ENCODE peak calls at places on chromosomes 13 and 19, in six cellular contexts. G, T, P, A, U and B are unnamed samples.

GRCh38 chr19:6138066-6138465 is 2.6 kb downstream of the ACSBG2 start:
- DNase-seq in G (no peak), T (no peak), P (no peak), A (no peak), U (no peak), B (no peak)

GRCh38 chr13:113672002-113672651 is 5.1 kb downstream of the GRK1 start:
- DNase-seq in G (no peak), T (peak), P (peak), A (no peak), U (no peak), B (peak)

GRCh38 chr19:1274081-1274851 is 1.1 kb upstream of the FAM174C start:
- DNase-seq in G (no peak), T (peak), P (no peak), A (no peak), U (no peak), B (no peak)

GRCh38 chr19:45670670-45671453 is 2.8 kb downstream of the GIPR start:
- DNase-seq in G (peak), T (peak), P (no peak), A (peak), U (peak), B (peak)

GRCh38 chr19:46579286-46579944 is 21.7 kb upstream of the CALM3 start:
- DNase-seq in G (no peak), T (peak), P (no peak), A (no peak), U (no peak), B (peak)

GRCh38 chr19:10091892-10092641 is 6.0 kb downstream of the SHFL start:
- DNase-seq in G (no peak), T (no peak), P (no peak), A (no peak), U (no peak), B (no peak)

GRCh38 chr19:15911599-15912237 is 13.8 kb upstream of the CYP4F2 start:
- DNase-seq in G (no peak), T (no peak), P (no peak), A (no peak), U (no peak), B (no peak)

GRCh38 chr19:24053601-24054000 is 33.4 kb upstream of the ZNF254 start:
- DNase-seq in G (no peak), T (no peak), P (no peak), A (no peak), U (no peak), B (no peak)

GRCh38 chr19:10173527-10173926 is 21.2 kb downstream of the DNMT1 start:
- DNase-seq in G (peak), T (no peak), P (no peak), A (peak), U (no peak), B (no peak)

GRCh38 chr19:13503570-13504235 is 2.6 kb downstream of the CACNA1A start:
- DNase-seq in G (no peak), T (no peak), P (no peak), A (no peak), U (no peak), B (no peak)

GRCh38 chr13:44497801-44498200 is 78.3 kb downstream of the TSC22D1 start:
- DNase-seq in G (no peak), T (no peak), P (no peak), A (no peak), U (no peak), B (no peak)

GRCh38 chr13:113759525-113760137 is 605 bp downstream of the TMEM255B start:
- DNase-seq in G (peak), T (peak), P (no peak), A (no peak), U (no peak), B (no peak)

GRCh38 chr19:21850636-21851255 is 14.8 kb upstream of the ZNF43 start:
- DNase-seq in G (no peak), T (no peak), P (no peak), A (no peak), U (no peak), B (no peak)

GRCh38 chr13:33394294-33394932 is 108.9 kb upstream of the STARD13 start:
- DNase-seq in G (no peak), T (no peak), P (no peak), A (no peak), U (no peak), B (no peak)

GRCh38 chr19:52961981-52962380 is 700 bp downstream of the ZNF816 start:
- DNase-seq in G (no peak), T (no peak), P (no peak), A (no peak), U (no peak), B (no peak)

GRCh38 chr19:41774515-41774980 is 19.2 kb downstream of the CEACAM6 start:
- DNase-seq in G (no peak), T (no peak), P (no peak), A (no peak), U (no peak), B (no peak)

GRCh38 chr19:17101686-17102628 is 26.4 kb downstream of the MYO9B start:
- DNase-seq in G (no peak), T (no peak), P (no peak), A (no peak), U (no peak), B (no peak)

GRCh38 chr19:13024958-13025653 is 29.8 kb downstream of the NFIX start:
- DNase-seq in G (no peak), T (peak), P (no peak), A (no peak), U (no peak), B (no peak)

GRCh38 chr13:52070929-52071523 is 46.5 kb downstream of the UTP14C start:
- DNase-seq in G (peak), T (no peak), P (no peak), A (peak), U (no peak), B (no peak)

GRCh38 chr13:34863360-34864135 is 78.5 kb upstream of the NBEA start:
- DNase-seq in G (peak), T (no peak), P (no peak), A (peak), U (no peak), B (no peak)

GRCh38 chr19:18460313-18460712 is 22.4 kb upstream of the ISYNA1 start:
- DNase-seq in G (peak), T (no peak), P (peak), A (peak), U (no peak), B (no peak)

GRCh38 chr13:75364131-75364713 is 117.7 kb downstream of the TBC1D4 start:
- DNase-seq in G (no peak), T (no peak), P (no peak), A (no peak), U (no peak), B (no peak)

GRCh38 chr19:14440049-14440448 is 6.9 kb downstream of the PKN1 start:
- DNase-seq in G (no peak), T (no peak), P (peak), A (no peak), U (no peak), B (no peak)

GRCh38 chr19:2391118-2391725 is 31.2 kb downstream of the TMPRSS9 start:
- DNase-seq in G (peak), T (peak), P (peak), A (peak), U (no peak), B (no peak)
- TF ChIP-seq CTCF in G (peak), T (peak), P (peak), A (peak), U (peak), B (peak)

DNA sequence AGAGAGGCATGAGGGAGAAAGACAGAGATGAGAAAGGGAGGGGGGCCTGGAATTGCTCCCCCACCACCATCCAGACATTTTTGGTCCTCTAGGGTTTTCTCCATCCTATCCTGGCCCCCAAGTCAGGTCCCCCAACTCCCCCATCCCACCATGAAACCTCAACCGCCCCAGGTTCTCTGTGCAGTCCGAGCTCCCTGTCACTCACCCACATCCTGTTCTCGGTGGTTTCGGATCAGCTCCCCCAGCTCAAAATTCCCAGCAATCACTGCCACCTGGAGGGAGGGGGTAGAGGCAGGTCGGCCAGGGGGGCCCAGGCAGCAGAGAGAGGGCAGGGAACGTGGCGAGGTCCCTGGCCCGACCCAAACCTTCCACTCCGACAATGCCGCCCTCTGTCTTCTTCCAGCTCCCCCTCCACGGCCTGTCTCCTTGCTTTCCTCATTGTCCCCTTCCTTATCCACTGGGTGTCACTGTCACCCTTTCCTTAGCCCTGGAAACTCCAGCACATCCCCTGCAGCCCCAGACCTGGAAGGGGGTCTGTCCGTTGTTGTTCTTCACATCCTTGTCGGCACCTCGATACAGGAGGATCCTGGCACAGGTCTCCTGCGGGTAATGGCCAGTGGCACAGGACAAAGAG is 15.6 kb downstream of the SHANK1 start:
- DNase-seq in G (no peak), T (peak), P (no peak), A (no peak), U (no peak), B (peak)
- TF ChIP-seq CTCF in G (no peak), T (peak), P (no peak), A (peak), U (no peak), B (peak)

GRCh38 chr19:11420429-11420893 is 1.3 kb upstream of the RGL3 start:
- DNase-seq in G (peak), T (peak), P (no peak), A (peak), U (no peak), B (no peak)

GRCh38 chr19:11416346-11417052 is 2.6 kb downstream of the RGL3 start:
- DNase-seq in G (no peak), T (no peak), P (no peak), A (no peak), U (no peak), B (no peak)

GRCh38 chr19:11418166-11418517 is 972 bp downstream of the RGL3 start:
- DNase-seq in G (no peak), T (no peak), P (no peak), A (no peak), U (no peak), B (no peak)

GRCh38 chr19:11420894-11421606 is 1.9 kb upstream of the RGL3 start:
- DNase-seq in G (no peak), T (peak), P (no peak), A (no peak), U (no peak), B (no peak)

DNA sequence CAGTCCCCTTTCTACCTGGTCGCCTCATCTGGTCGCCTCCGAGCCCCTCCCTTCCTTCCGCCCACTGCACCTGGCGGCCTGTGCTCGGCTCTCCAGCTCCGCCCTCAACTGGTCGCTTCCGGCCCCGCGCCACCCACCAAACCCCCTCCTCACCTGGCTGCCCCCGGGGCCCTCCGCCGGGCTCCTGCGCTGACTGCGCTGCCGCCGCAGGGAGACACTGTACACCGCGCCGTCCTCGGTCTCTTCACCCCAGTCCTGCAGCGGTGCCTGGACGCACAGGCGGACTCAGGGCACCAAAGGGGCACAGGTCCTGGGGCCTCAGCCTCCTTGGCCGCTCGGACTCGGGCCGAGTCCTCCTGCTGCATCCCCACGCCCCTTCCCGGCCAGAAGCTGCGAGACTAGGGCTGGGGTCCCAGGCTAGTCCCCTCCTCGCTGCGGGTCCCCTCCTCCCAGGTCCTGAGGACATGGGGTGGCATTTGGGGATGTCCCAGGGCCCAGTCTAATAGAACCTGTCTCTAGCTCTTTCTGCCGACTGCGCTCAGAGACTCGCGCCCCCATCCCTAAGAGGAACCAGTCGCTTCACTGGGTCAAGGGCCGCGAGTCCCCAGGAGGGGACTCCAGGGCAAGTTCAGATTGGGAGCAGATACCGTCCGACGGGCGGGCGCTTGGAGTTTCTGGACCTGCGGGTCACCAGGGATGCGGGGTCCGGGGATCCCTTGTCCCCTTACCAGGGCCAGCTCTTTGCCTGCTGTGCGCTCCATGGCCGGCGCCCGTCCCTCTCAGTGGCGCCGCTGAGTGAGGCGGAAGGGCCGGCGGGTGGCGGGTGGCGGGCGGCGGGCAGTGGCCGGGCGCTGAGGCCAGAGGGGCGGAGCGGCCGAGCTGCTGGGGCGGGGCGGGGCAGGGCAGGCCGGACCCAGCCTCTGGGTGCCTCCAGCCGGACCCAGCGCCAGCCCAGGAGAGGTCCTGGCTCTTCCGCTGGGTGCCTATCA is at the start of gene RGL3:
- DNase-seq in G (no peak), T (peak), P (no peak), A (no peak), U (no peak), B (peak)
- TF ChIP-seq CTCF in G (no peak), T (peak), P (no peak), A (no peak), U (no peak), B (no peak)

GRCh38 chr13:27619711-27620376 is 485 bp downstream of the LNX2 start:
- DNase-seq in G (peak), T (no peak), P (peak), A (peak), U (peak), B (peak)
- TF ChIP-seq CTCF in G (peak), T (peak), P (peak), A (peak), U (no peak), B (no peak)